ENCODE peak calls at places on chromosomes 13 and 19, in five cellular contexts. Q is stomach, H is uterus, W is sigmoid colon, S is spleen. Z is an unnamed sample.

GRCh38 chr19:459724-460511 is 915 bp downstream of the SHC2 start:
- DNase-seq in Q (peak; percentile 69), H (peak; percentile 58), W (peak; percentile 89), S (no peak), Z (no peak)

GRCh38 chr19:54164369-54165068 is 5.0 kb upstream of the LENG1 start:
- DNase-seq in Q (peak; percentile 88), H (peak; percentile 61), W (peak; percentile 85), S (no peak), Z (no peak)

GRCh38 chr13:37534181-37534580 is 64.4 kb downstream of the POSTN start:
- DNase-seq in Q (no peak), H (no peak), W (no peak), S (no peak), Z (no peak)

GRCh38 chr19:43470288-43470687 is 4.9 kb upstream of the LYPD3 start:
- DNase-seq in Q (no peak), H (no peak), W (no peak), S (no peak), Z (no peak)

GRCh38 chr19:47615230-47615629 is 6.3 kb downstream of the BICRA start:
- DNase-seq in Q (no peak), H (no peak), W (no peak), S (no peak), Z (no peak)

GRCh38 chr13:79910869-79911540 is 429.9 kb downstream of the SPRY2 start:
- DNase-seq in Q (no peak), H (no peak), W (no peak), S (no peak), Z (no peak)

GRCh38 chr19:980133-980998 is 3.8 kb upstream of the WDR18 start:
- DNase-seq in Q (no peak), H (no peak), W (no peak), S (no peak), Z (no peak)

GRCh38 chr13:38785047-38785446 is 98.2 kb downstream of the FREM2 start:
- DNase-seq in Q (no peak), H (no peak), W (no peak), S (no peak), Z (no peak)

GRCh38 chr13:113906566-113906965 is 42.7 kb upstream of the GAS6 start:
- DNase-seq in Q (peak; percentile 23), H (no peak), W (no peak), S (peak; percentile 59), Z (no peak)

GRCh38 chr19:17716309-17716929 is 2.9 kb upstream of the MAP1S start:
- DNase-seq in Q (no peak), H (no peak), W (no peak), S (no peak), Z (no peak)

GRCh38 chr13:27562457-27562856 is 57.9 kb downstream of the LNX2 start:
- DNase-seq in Q (no peak), H (no peak), W (no peak), S (no peak), Z (no peak)

GRCh38 chr13:105346141-105346766 is 1189.2 kb downstream of the EFNB2 start:
- DNase-seq in Q (no peak), H (no peak), W (no peak), S (no peak), Z (no peak)

GRCh38 chr19:1104452-1105216 is 840 bp downstream of the GPX4 start:
- DNase-seq in Q (peak; percentile 69), H (peak; percentile 70), W (peak; percentile 89), S (peak; percentile 93), Z (no peak)

GRCh38 chr19:13978306-13978705 is 26.0 kb downstream of the DCAF15 start:
- DNase-seq in Q (peak; percentile 70), H (peak; percentile 92), W (peak; percentile 94), S (peak; percentile 86), Z (no peak)

GRCh38 chr13:66992183-66992582 is 238.0 kb downstream of the PCDH9 start:
- DNase-seq in Q (no peak), H (no peak), W (no peak), S (no peak), Z (no peak)

GRCh38 chr19:18469245-18470107 is 31.5 kb upstream of the ISYNA1 start:
- DNase-seq in Q (peak; percentile 72), H (peak; percentile 65), W (peak; percentile 84), S (peak; percentile 89), Z (no peak)

GRCh38 chr13:64429691-64430090 is 2800.4 kb downstream of the PCDH9 start:
- DNase-seq in Q (no peak), H (no peak), W (no peak), S (no peak), Z (no peak)

GRCh38 chr19:18603255-18603957 is 3.2 kb downstream of the CRLF1 start:
- DNase-seq in Q (no peak), H (no peak), W (no peak), S (no peak), Z (no peak)

GRCh38 chr19:13098291-13099072 is 4.2 kb downstream of the LYL1 start:
- DNase-seq in Q (no peak), H (peak; percentile 65), W (peak; percentile 78), S (peak; percentile 90), Z (no peak)

GRCh38 chr13:57633950-57634828 is 2.6 kb downstream of the PCDH17 start:
- DNase-seq in Q (no peak), H (no peak), W (peak; percentile 61), S (peak; percentile 65), Z (peak; percentile 86)

GRCh38 chr19:35977446-35978222 is 17.4 kb upstream of the SDHAF1 start:
- DNase-seq in Q (no peak), H (no peak), W (no peak), S (no peak), Z (no peak)

GRCh38 chr13:112165712-112166111 is 98.8 kb downstream of the SOX1 start:
- DNase-seq in Q (no peak), H (no peak), W (no peak), S (no peak), Z (peak; percentile 59)

GRCh38 chr19:17579523-17580244 is 24.2 kb downstream of the COLGALT1 start:
- DNase-seq in Q (no peak), H (peak; percentile 40), W (no peak), S (peak; percentile 85), Z (no peak)

GRCh38 chr19:5563008-5563431 is 4.7 kb downstream of the TINCR start:
- DNase-seq in Q (no peak), H (no peak), W (no peak), S (no peak), Z (no peak)

GRCh38 chr13:95546919-95547318 is 5.6 kb upstream of the CLDN10 start:
- DNase-seq in Q (no peak), H (no peak), W (no peak), S (no peak), Z (no peak)

GRCh38 chr13:34139660-34140059 is 321.7 kb downstream of the RFC3 start:
- DNase-seq in Q (no peak), H (no peak), W (no peak), S (no peak), Z (no peak)

GRCh38 chr13:39935155-39935554 is 279.7 kb downstream of the COG6 start:
- DNase-seq in Q (no peak), H (no peak), W (no peak), S (no peak), Z (no peak)

GRCh38 chr13:99988469-99989375 is 7.1 kb downstream of the ZIC2 start:
- DNase-seq in Q (no peak), H (no peak), W (no peak), S (no peak), Z (no peak)

GRCh38 chr19:41626877-41627276 is at the start of gene CEACAM4:
- DNase-seq in Q (peak; percentile 40), H (no peak), W (no peak), S (peak; percentile 91), Z (no peak)

GRCh38 chr19:33194884-33195710 is 967 bp downstream of the LRP3 start:
- DNase-seq in Q (peak; percentile 34), H (no peak), W (no peak), S (no peak), Z (no peak)

GRCh38 chr19:55230329-55230728 is 1.8 kb upstream of the TMEM86B start:
- DNase-seq in Q (no peak), H (no peak), W (no peak), S (no peak), Z (no peak)

GRCh38 chr19:56098731-56099577 is 22.1 kb downstream of the ZNF787 start:
- DNase-seq in Q (no peak), H (no peak), W (no peak), S (peak; percentile 67), Z (peak; percentile 86)

GRCh38 chr13:87680298-87680697 is 9.1 kb downstream of the SLITRK5 start:
- DNase-seq in Q (no peak), H (no peak), W (no peak), S (no peak), Z (no peak)
- TF ChIP-seq CTCF in Q (no peak), H (no peak), W (no peak), S (no peak), Z (peak; percentile 56)

GRCh38 chr19:49069026-49069425 is 3.5 kb downstream of the KCNA7 start:
- DNase-seq in Q (no peak), H (no peak), W (no peak), S (no peak), Z (no peak)

GRCh38 chr19:49070416-49070815 is 2.1 kb downstream of the KCNA7 start:
- DNase-seq in Q (no peak), H (no peak), W (no peak), S (no peak), Z (no peak)

GRCh38 chr19:49071860-49072547 is 495 bp downstream of the KCNA7 start:
- DNase-seq in Q (no peak), H (no peak), W (no peak), S (no peak), Z (no peak)

GRCh38 chr19:49073514-49074378 is 1.2 kb upstream of the KCNA7 start:
- DNase-seq in Q (no peak), H (no peak), W (no peak), S (no peak), Z (no peak)
- TF ChIP-seq CTCF in Q (no peak), H (no peak), W (no peak), S (no peak), Z (peak; percentile 27)

DNA sequence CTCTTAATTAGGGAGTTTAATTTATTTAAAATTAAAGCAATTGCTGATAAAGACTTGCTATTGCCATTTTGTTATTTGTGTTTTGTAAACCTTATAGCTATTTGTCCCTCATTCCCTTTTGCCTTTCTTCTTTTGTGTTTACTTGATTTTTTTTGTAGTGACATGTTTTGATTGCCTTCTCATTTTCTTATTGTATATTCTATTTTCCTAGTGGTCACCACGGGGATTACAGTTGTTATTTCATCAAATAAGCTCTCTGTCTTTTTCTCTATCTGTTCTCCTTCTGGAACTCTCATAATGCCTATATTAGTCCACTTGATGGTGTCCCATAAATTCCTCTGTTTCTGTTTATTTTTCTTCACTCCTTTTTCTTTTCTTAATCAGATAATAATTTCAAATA is 64.4 kb upstream of the FRY start:
- DNase-seq in Q (no peak), H (no peak), W (no peak), S (no peak), Z (no peak)
- TF ChIP-seq CTCF in Q (no peak), H (no peak), W (no peak), S (peak; percentile 13), Z (peak; percentile 65)

DNA sequence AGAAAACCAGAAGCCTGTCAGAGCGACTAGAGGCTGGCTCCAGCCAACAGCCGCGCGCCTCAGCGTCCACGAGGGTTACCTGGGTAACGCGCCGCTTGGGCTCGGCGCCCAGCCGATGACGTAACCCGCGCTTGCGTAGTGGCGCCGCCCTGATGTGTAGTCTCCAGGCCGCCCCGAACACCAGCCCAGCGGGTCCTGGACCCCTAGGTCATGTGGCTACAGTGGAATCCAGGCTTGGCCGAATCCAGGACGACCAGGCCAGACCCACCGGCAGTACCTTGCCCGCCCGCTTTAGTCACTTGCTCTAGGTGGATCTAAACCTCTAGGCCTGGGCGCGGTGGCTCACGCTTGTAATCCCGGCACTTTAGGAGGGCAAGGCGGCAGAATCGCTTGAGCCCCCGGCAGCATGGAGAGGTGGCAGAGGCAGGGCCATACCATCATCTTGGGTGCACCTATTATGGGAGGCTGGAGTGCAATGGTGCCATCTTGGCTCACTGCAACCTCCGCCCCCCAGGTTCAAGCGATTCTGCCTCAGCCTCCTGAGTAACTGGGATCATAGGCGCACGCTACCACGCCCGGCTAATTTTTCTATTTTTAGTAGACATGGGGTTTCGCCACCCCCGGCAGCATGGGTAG is 7.2 kb upstream of the ZNF606 start:
- DNase-seq in Q (peak; percentile 72), H (peak; percentile 83), W (peak; percentile 89), S (peak; percentile 92), Z (no peak)
- TF ChIP-seq CTCF in Q (no peak), H (no peak), W (no peak), S (no peak), Z (no peak)

Z was measured in chondrocyte.